ENCODE peak calls at places on chromosome X, in seven cellular contexts. T is endothelial cell of umbilical vein, H is GM12878, D is GM12891, P is suprapubic skin, K is SK-N-SH, E is stomach. G is an unnamed sample.

GRCh38 chrX:3549442-3549875 is 164.0 kb downstream of the PRKX start:
- DNase-seq in T (no peak), H (no peak), D (no peak), P (no peak), K (peak; percentile 15), E (no peak), G (peak; percentile 48)

GRCh38 chrX:55778322-55778721 is 60.8 kb downstream of the RRAGB start:
- DNase-seq in T (no peak), H (no peak), D (no peak), P (no peak), K (no peak), E (no peak), G (peak; percentile 50)

GRCh38 chrX:17812763-17813162 is 48.3 kb downstream of the RAI2 start:
- DNase-seq in T (no peak), H (no peak), D (no peak), P (no peak), K (peak; percentile 38), E (no peak), G (no peak)

GRCh38 chrX:39406799-39407198 is 605.5 kb downstream of the MID1IP1 start:
- DNase-seq in T (no peak), H (no peak), D (no peak), P (no peak), K (no peak), E (no peak), G (no peak)

GRCh38 chrX:35787867-35788266 is 10.3 kb upstream of the MAGEB16 start:
- DNase-seq in T (no peak), H (no peak), D (no peak), P (no peak), K (no peak), E (no peak), G (no peak)

GRCh38 chrX:74535211-74535621 is 79.2 kb downstream of the RLIM start:
- DNase-seq in T (no peak), H (no peak), D (no peak), P (no peak), K (peak; percentile 54), E (no peak), G (no peak)

GRCh38 chrX:50700921-50701320 is 113.1 kb downstream of the SHROOM4 start:
- DNase-seq in T (no peak), H (no peak), D (no peak), P (no peak), K (no peak), E (no peak), G (no peak)

GRCh38 chrX:49988128-49988527 is 65.7 kb downstream of the CLCN5 start:
- DNase-seq in T (no peak), H (no peak), D (no peak), P (no peak), K (no peak), E (no peak), G (no peak)

GRCh38 chrX:261167-261857 is 19.9 kb upstream of the PLCXD1 start:
- DNase-seq in T (no peak), H (no peak), D (no peak), P (peak; percentile 78), K (no peak), E (peak; percentile 51), G (no peak)

GRCh38 chrX:121853762-121854613 is 806.6 kb downstream of the GLUD2 start:
- DNase-seq in T (no peak), H (no peak), D (no peak), P (no peak), K (no peak), E (no peak), G (no peak)

GRCh38 chrX:54865208-54865607 is 55.4 kb upstream of the TRO start:
- DNase-seq in T (no peak), H (no peak), D (no peak), P (no peak), K (no peak), E (no peak), G (no peak)

GRCh38 chrX:147917700-147918694 is 6.3 kb downstream of the FMR1 start:
- DNase-seq in T (peak; percentile 20), H (peak; percentile 26), D (peak; percentile 2), P (no peak), K (no peak), E (no peak), G (no peak)

GRCh38 chrX:24110049-24110448 is 39.5 kb upstream of the ZFX start:
- DNase-seq in T (no peak), H (no peak), D (no peak), P (no peak), K (no peak), E (no peak), G (no peak)

GRCh38 chrX:84974803-84975202 is 28.9 kb upstream of the APOOL start:
- DNase-seq in T (no peak), H (no peak), D (no peak), P (no peak), K (no peak), E (no peak), G (no peak)

GRCh38 chrX:75132672-75133071 is 23.4 kb downstream of the ABCB7 start:
- DNase-seq in T (no peak), H (no peak), D (no peak), P (no peak), K (no peak), E (no peak), G (no peak)

GRCh38 chrX:11899091-11899490 is 141.1 kb downstream of the MSL3 start:
- DNase-seq in T (peak; percentile 71), H (no peak), D (no peak), P (no peak), K (no peak), E (no peak), G (no peak)

GRCh38 chrX:53316121-53316859 is 34.9 kb upstream of the IQSEC2 start:
- DNase-seq in T (no peak), H (no peak), D (no peak), P (no peak), K (no peak), E (no peak), G (no peak)

DNA sequence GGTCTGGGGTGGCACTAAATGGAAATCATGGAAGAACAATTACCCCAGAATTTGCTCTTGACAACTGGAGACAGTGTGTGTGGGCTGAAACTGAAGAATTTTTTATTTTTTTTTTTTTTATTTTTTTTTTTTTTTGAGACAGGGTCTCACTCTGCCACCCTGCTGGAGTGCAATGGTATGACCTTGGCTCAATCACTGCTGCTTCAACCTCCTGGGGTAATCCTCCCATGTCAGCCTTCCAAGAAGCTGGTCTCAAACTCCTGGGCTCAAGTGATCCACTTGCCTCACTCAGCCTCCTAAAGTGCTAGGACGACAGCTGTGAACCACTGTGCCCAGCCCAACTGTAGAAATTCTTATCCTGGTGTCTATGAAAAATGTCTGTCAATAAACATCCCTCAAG is 127.9 kb upstream of the MAP3K15 start:
- DNase-seq in T (no peak), H (no peak), D (no peak), P (no peak), K (no peak), E (no peak), G (no peak)
- TF ChIP-seq POLR2AphosphoS5 in T (no peak), H (no peak), D (no peak), P (no peak), K (no peak), E (no peak), G (no peak)

DNA sequence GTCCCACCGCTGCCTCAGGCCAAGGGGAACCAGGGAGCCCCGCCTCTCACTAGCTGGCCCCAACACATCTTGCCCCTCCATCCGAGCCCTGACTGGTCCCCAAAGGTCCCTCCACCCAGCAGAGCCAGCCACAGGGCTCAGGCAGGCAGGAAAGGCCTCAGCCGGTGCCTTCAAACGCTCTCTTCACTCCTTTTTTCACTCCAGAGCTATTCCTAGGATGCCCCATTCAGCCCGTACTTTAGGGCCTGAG is 1.5 kb upstream of the ARHGAP4 start:
- DNase-seq in T (no peak), H (no peak), D (no peak), P (no peak), K (no peak), E (no peak), G (no peak)
- TF ChIP-seq POLR2AphosphoS5 in T (no peak), H (peak; percentile 39), D (no peak), P (no peak), K (no peak), E (no peak), G (no peak)

GRCh38 chrX:71533850-71534515 is 1.1 kb downstream of the OGT start:
- DNase-seq in T (peak; percentile 52), H (no peak), D (no peak), P (peak; percentile 72), K (peak; percentile 42), E (peak; percentile 34), G (no peak)
- TF ChIP-seq POLR2AphosphoS5 in T (no peak), H (no peak), D (no peak), P (no peak), K (no peak), E (peak; percentile 10), G (no peak)

DNA sequence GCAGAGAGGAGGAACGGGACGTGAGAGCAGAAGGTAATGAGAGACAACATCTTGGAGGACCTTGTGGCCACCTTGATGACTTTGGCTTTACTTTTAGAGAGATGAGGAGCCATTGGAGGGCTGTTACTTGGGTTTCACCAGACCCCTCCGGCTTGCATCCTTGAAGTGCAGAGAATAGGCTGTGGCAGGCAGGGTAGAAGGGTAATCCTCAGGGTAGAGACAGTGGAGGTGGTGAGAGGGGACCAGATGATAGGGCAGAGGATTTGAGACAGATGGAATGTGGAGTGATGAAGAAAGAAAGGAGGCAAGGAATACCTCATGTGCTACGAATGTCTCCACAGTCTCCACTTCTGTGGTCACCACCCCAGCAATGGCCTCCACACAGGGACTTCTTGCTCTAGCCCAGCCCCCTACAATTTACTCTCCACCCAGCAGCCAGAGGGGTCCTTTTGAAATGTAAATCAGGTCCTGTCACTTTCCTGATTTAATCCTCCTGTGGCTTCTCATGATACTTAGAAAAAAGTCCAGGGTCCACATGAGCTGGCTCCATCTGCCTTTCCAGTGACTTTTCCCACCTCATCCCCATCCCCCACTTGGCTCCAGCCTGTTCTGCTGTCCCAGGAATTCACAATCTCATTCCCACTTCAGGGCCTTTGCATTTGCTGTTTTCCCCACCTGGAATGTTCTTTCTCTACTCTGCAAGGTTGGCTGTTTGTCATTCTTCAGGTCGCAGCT is 115.0 kb downstream of the PJA1 start:
- DNase-seq in T (no peak), H (no peak), D (no peak), P (no peak), K (no peak), E (no peak), G (no peak)
- TF ChIP-seq POLR2AphosphoS5 in T (no peak), H (no peak), D (no peak), P (no peak), K (no peak), E (no peak), G (no peak)

GRCh38 chrX:128781506-128781905 is 729.3 kb upstream of the ACTRT1 start:
- DNase-seq in T (no peak), H (no peak), D (no peak), P (no peak), K (peak; percentile 49), E (peak; percentile 40), G (no peak)
- TF ChIP-seq POLR2AphosphoS5 in T (no peak), H (no peak), D (no peak), P (no peak), K (no peak), E (no peak), G (no peak)

DNA sequence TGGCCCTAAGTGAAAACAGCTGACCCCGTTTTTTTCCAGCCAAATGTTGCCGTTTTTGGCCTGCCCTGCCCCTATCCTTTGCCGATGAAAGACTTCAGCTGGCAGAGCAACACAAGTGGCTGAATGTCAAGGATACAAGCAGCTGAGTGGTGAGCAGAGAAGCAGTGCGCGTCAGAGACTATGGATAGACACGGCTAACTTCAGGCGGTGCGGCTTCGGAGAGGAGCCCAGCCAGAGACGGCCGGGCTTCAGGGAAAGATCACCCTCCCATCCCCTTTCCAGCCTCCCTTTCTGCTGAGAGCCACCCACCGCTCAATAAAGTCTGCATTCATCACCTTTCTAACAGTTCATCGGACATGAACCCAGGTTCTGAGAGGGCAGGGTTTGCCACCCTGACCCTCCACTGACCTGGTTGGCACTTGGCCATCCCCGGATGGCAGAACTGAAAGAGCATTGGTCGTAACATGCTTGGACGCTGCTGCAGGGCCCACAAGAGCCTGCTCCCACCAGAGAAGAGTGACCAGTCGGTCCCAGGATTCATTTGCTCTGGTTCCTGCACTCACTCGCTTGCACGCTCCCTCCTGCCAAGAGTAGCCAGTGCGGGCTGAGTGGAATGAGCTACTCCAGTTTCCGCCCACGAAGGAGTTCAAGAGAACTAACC is 125.8 kb downstream of the PPEF1 start:
- DNase-seq in T (no peak), H (no peak), D (no peak), P (no peak), K (peak; percentile 59), E (no peak), G (no peak)
- TF ChIP-seq POLR2AphosphoS5 in T (no peak), H (no peak), D (no peak), P (no peak), K (no peak), E (no peak), G (no peak)